ENCODE peak calls at places on chromosome 22, in six cellular contexts. B is OCI-LY7, G is adrenal gland, I is ascending aorta, V is GM23248, J is lung. Y is an unnamed sample.

GRCh38 chr22:44805663-44806062 is 53.3 kb downstream of the ARHGAP8 start:
- DNase-seq in B (no peak), V (no peak), J (no peak), I (no peak), G (no peak), Y (no peak)

GRCh38 chr22:23034621-23035556 is 35.4 kb upstream of the GNAZ start:
- DNase-seq in J (no peak), V (no peak), G (no peak), B (peak; percentile 94), I (no peak), Y (no peak)

GRCh38 chr22:36244522-36245391 is 5.4 kb upstream of the APOL2 start:
- DNase-seq in G (no peak), I (no peak), B (no peak), V (peak; percentile 55), J (no peak), Y (peak; percentile 85)

GRCh38 chr22:20150381-20151275 is at the start of gene CCDC188:
- DNase-seq in J (no peak), G (no peak), V (no peak), I (no peak), B (no peak), Y (no peak)

GRCh38 chr22:46731246-46732040 is 6.6 kb downstream of the CERK start:
- DNase-seq in J (peak; percentile 58), B (no peak), V (peak; percentile 33), G (peak; percentile 81), I (no peak), Y (no peak)

GRCh38 chr22:19842386-19843106 is 12.1 kb downstream of the GNB1L start:
- DNase-seq in B (no peak), V (no peak), J (no peak), I (no peak), G (no peak), Y (no peak)

GRCh38 chr22:22810018-22810427 is 77.6 kb upstream of the IGLL5 start:
- DNase-seq in G (peak; percentile 50), V (no peak), J (peak; percentile 28), I (no peak), B (peak; percentile 77), Y (no peak)

GRCh38 chr22:19464546-19464945 is 14.4 kb downstream of the UFD1 start:
- DNase-seq in G (no peak), B (no peak), J (no peak), V (no peak), I (no peak), Y (no peak)

GRCh38 chr22:22691716-22692701 is 47.6 kb downstream of the GGTLC2 start:
- DNase-seq in V (peak; percentile 44), B (peak; percentile 85), I (no peak), G (no peak), J (no peak), Y (no peak)

GRCh38 chr22:19878461-19879247 is 24.0 kb upstream of the GNB1L start:
- DNase-seq in G (no peak), I (peak; percentile 3), J (no peak), V (peak; percentile 44), B (no peak), Y (peak; percentile 81)

GRCh38 chr22:40345801-40346177 is 511 bp upstream of the ADSL start:
- DNase-seq in G (no peak), B (peak; percentile 69), J (peak; percentile 39), V (peak; percentile 73), I (no peak), Y (peak; percentile 27)

GRCh38 chr22:31604137-31604705 is 57.8 kb downstream of the PISD start:
- DNase-seq in B (no peak), G (no peak), V (no peak), J (no peak), I (no peak), Y (no peak)

GRCh38 chr22:40620464-40621046 is 16.0 kb downstream of the MRTFA start:
- DNase-seq in G (no peak), V (peak; percentile 77), I (no peak), J (no peak), B (no peak), Y (no peak)

GRCh38 chr22:49269371-49269770 is 558.3 kb downstream of the BRD1 start:
- DNase-seq in G (no peak), V (no peak), I (no peak), J (no peak), B (no peak), Y (no peak)

GRCh38 chr22:49270595-49271368 is 556.9 kb downstream of the BRD1 start:
- DNase-seq in B (no peak), J (no peak), V (no peak), I (no peak), G (no peak), Y (no peak)

GRCh38 chr22:49271369-49271727 is 556.3 kb downstream of the BRD1 start:
- DNase-seq in V (no peak), B (no peak), G (no peak), I (no peak), J (no peak), Y (no peak)

GRCh38 chr22:49268924-49269323 is 558.7 kb downstream of the BRD1 start:
- DNase-seq in J (no peak), G (no peak), I (no peak), V (no peak), B (no peak), Y (peak; percentile 39)

GRCh38 chr22:49269928-49270327 is 557.7 kb downstream of the BRD1 start:
- DNase-seq in B (no peak), J (no peak), V (no peak), G (no peak), I (no peak), Y (peak; percentile 78)
- H3K4me3 ChIP-seq in B (no peak overlapping the region), J (no peak overlapping the region), V (no peak overlapping the region), G (no peak overlapping the region), I (no peak overlapping the region), Y (no peak overlapping the region)

DNA sequence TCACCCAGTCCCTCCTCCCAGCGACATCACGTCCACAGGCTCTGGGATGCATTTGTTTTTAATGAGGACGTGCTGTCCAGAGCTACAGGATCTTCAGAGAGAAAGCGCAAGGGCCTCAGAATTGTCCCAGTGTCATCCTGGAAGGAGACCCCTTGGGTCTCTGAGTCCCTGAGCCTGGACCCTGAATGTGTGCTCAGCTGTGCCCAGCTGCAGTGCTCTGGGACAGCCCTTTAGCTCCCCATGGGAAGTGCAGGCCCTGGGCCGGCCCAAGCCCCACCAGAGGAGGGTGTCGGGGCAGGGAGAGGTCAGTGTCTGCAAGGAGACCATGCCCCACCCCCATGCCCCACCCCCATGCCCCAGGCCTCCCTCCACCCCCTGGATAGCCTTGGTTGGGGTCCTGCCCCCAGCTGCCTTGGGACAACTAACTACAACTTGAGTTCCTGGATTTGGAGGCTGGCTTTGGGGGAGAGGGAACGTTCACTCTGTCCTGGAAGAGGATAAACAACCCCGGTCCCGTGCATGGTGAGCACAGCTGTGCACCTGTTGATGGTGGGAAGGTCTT is 809.8 kb downstream of the BRD1 start:
- DNase-seq in J (no peak), B (no peak), I (no peak), G (no peak), V (no peak), Y (peak; percentile 63)
- H3K4me3 ChIP-seq in J (no peak overlapping the region), B (no peak overlapping the region), I (no peak overlapping the region), G (no peak overlapping the region), V (no peak overlapping the region), Y (no peak overlapping the region)

GRCh38 chr22:37765498-37765897 is 42.2 kb upstream of the GCAT start:
- DNase-seq in G (no peak), J (no peak), B (no peak), I (no peak), V (no peak), Y (no peak)
- H3K4me3 ChIP-seq in G (no peak overlapping the region), J (no peak overlapping the region), B (no peak overlapping the region), I (no peak overlapping the region), V (no peak overlapping the region), Y (no peak overlapping the region)

DNA sequence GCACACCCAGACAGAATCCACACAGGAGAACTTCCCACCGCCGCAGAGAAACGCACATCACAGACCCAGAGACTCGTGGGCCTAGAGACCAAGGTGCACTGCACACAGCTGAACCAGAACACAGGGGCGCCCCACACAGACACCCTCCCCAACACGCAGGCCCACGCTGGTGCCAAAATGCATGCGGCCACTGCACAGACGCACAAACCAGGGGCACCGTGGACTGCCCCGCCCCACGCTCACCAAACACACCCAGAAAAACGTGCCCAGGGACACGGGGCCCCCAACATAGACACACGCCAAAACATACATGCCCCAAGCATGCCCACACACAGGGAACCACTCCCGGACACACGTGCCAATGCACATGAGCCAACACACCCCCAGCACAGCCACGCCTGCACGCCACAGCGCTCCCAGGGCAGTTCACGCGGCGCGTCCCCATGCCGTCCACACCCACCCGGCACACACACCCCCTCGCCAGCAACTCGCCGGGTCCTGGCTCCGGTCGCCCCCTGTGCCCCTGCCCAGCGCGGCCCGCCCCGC is 7.8 kb downstream of the ELFN2 start:
- DNase-seq in G (no peak), V (peak; percentile 67), B (no peak), J (no peak), I (no peak), Y (no peak)
- H3K4me3 ChIP-seq in G (no peak overlapping the region), V (peak overlapping the region; percentile 65), B (no peak overlapping the region), J (no peak overlapping the region), I (peak overlapping the region; percentile 33), Y (no peak overlapping the region)

DNA sequence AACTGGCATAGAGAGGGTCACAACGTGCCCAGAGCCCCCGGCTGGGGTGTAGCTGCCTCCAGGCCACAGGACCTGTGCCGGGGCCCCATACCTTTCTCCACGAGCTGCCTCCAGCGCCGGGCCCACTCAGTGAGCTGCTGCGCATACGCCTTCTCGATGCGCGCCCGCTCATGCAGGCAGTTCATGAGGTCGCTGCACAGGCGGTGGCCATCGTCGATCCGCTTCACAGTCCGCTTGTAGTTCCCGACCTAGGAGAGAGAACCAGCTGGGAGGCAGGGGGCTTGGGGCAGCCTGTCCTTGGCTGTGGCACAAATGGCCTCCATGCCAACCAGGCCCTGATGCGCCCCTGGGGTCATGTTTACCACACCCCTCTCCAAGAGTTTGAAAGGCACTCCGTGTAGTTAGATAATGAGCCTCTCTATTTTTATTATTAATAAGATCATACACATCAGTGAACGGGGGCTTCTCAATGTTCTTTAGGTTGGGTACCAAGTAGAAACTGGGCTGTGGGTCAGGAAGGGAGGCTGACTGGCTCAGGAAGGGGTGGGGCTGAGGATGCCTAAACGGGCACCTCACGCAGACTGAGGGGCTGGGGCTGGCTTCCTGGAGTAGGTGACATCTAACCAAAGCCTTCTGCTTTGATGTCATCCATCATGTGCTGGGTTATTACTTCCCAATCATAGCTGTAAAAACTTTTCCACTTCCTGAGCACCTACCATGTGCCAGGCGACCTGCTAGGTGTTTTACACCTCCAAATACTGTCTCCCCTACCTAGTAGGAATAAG is 36.5 kb upstream of the ARFGAP3 start:
- DNase-seq in V (no peak), I (no peak), J (no peak), G (no peak), B (no peak), Y (no peak)
- H3K4me3 ChIP-seq in V (no peak overlapping the region), I (no peak overlapping the region), J (no peak overlapping the region), G (no peak overlapping the region), B (no peak overlapping the region), Y (no peak overlapping the region)

GRCh38 chr22:25449781-25450317 is 114.6 kb upstream of the GRK3 start:
- DNase-seq in G (no peak), I (no peak), V (peak; percentile 26), J (no peak), B (no peak), Y (no peak)
- H3K4me3 ChIP-seq in G (no peak overlapping the region), I (peak overlapping the region; percentile 76), V (peak overlapping the region; percentile 90), J (no peak overlapping the region), B (peak overlapping the region; percentile 80), Y (no peak overlapping the region)

GRCh38 chr22:32810241-32811133 is 9.0 kb downstream of the TIMP3 start:
- DNase-seq in I (no peak), J (no peak), G (no peak), B (no peak), V (peak; percentile 50), Y (no peak)
- H3K4me3 ChIP-seq in I (no peak overlapping the region), J (no peak overlapping the region), G (no peak overlapping the region), B (no peak overlapping the region), V (no peak overlapping the region), Y (no peak overlapping the region)